ENCODE peak calls at places on chromosomes 7 and 10, in seven cellular contexts. One of them, this sample, is unnamed.

GRCh38 chr7:12839508-12840153 is 152.2 kb downstream of the ARL4A start:
- DNase-seq in tibial nerve: no peak
- DNase-seq in mucosa of descending colon: no peak
- DNase-seq in heart left ventricle: no peak
- DNase-seq in PC-3: peak; percentile 16
- DNase-seq in naive thymus-derived CD4-positive, alpha-beta T cell: no peak
- DNase-seq in A673: peak; percentile 33
- DNase-seq in this sample: peak; percentile 71

GRCh38 chr10:132146271-132146671 is 40.5 kb upstream of the DPYSL4 start:
- DNase-seq in tibial nerve: no peak
- DNase-seq in mucosa of descending colon: no peak
- DNase-seq in heart left ventricle: no peak
- DNase-seq in PC-3: no peak
- DNase-seq in naive thymus-derived CD4-positive, alpha-beta T cell: no peak
- DNase-seq in A673: no peak
- DNase-seq in this sample: peak; percentile 32

GRCh38 chr10:47311193-47311899 is 10.9 kb upstream of the GDF2 start:
- DNase-seq in tibial nerve: no peak
- DNase-seq in mucosa of descending colon: peak; percentile 83
- DNase-seq in heart left ventricle: no peak
- DNase-seq in PC-3: peak; percentile 41
- DNase-seq in naive thymus-derived CD4-positive, alpha-beta T cell: peak; percentile 69
- DNase-seq in A673: no peak
- DNase-seq in this sample: no peak

GRCh38 chr7:70700055-70700934 is 431.6 kb upstream of the GALNT17 start:
- DNase-seq in tibial nerve: no peak
- DNase-seq in mucosa of descending colon: no peak
- DNase-seq in heart left ventricle: no peak
- DNase-seq in PC-3: no peak
- DNase-seq in naive thymus-derived CD4-positive, alpha-beta T cell: no peak
- DNase-seq in A673: no peak
- DNase-seq in this sample: no peak

GRCh38 chr10:10320981-10321380 is 696.7 kb upstream of the CELF2 start:
- DNase-seq in tibial nerve: no peak
- DNase-seq in mucosa of descending colon: no peak
- DNase-seq in heart left ventricle: no peak
- DNase-seq in PC-3: no peak
- DNase-seq in naive thymus-derived CD4-positive, alpha-beta T cell: no peak
- DNase-seq in A673: no peak
- DNase-seq in this sample: no peak

GRCh38 chr7:157757211-157757610 is 420.4 kb downstream of the DNAJB6 start:
- DNase-seq in tibial nerve: no peak
- DNase-seq in mucosa of descending colon: no peak
- DNase-seq in heart left ventricle: no peak
- DNase-seq in PC-3: no peak
- DNase-seq in naive thymus-derived CD4-positive, alpha-beta T cell: no peak
- DNase-seq in A673: no peak
- DNase-seq in this sample: no peak

GRCh38 chr10:73953665-73954064 is 42.7 kb downstream of the PLAU start:
- DNase-seq in tibial nerve: no peak
- DNase-seq in mucosa of descending colon: no peak
- DNase-seq in heart left ventricle: no peak
- DNase-seq in PC-3: no peak
- DNase-seq in naive thymus-derived CD4-positive, alpha-beta T cell: no peak
- DNase-seq in A673: no peak
- DNase-seq in this sample: no peak

GRCh38 chr7:39228946-39229345 is 251.2 kb downstream of the POU6F2 start:
- DNase-seq in tibial nerve: no peak
- DNase-seq in mucosa of descending colon: no peak
- DNase-seq in heart left ventricle: no peak
- DNase-seq in PC-3: peak; percentile 3
- DNase-seq in naive thymus-derived CD4-positive, alpha-beta T cell: no peak
- DNase-seq in A673: no peak
- DNase-seq in this sample: peak; percentile 41

GRCh38 chr7:105268511-105269392 is 120.0 kb downstream of the SRPK2 start:
- DNase-seq in tibial nerve: no peak
- DNase-seq in mucosa of descending colon: peak; percentile 43
- DNase-seq in heart left ventricle: peak; percentile 15
- DNase-seq in PC-3: peak; percentile 54
- DNase-seq in naive thymus-derived CD4-positive, alpha-beta T cell: peak; percentile 45
- DNase-seq in A673: peak; percentile 57
- DNase-seq in this sample: no peak

GRCh38 chr7:1447551-1448244 is 11.6 kb downstream of the MICALL2 start:
- DNase-seq in tibial nerve: no peak
- DNase-seq in mucosa of descending colon: no peak
- DNase-seq in heart left ventricle: no peak
- DNase-seq in PC-3: no peak
- DNase-seq in naive thymus-derived CD4-positive, alpha-beta T cell: no peak
- DNase-seq in A673: no peak
- DNase-seq in this sample: no peak

GRCh38 chr7:26298432-26299058 is 6.9 kb downstream of the SNX10 start:
- DNase-seq in tibial nerve: no peak
- DNase-seq in mucosa of descending colon: no peak
- DNase-seq in heart left ventricle: no peak
- DNase-seq in PC-3: no peak
- DNase-seq in naive thymus-derived CD4-positive, alpha-beta T cell: no peak
- DNase-seq in A673: no peak
- DNase-seq in this sample: no peak

GRCh38 chr7:155533827-155534690 is 12.3 kb downstream of the CNPY1 start:
- DNase-seq in tibial nerve: no peak
- DNase-seq in mucosa of descending colon: peak; percentile 23
- DNase-seq in heart left ventricle: no peak
- DNase-seq in PC-3: no peak
- DNase-seq in naive thymus-derived CD4-positive, alpha-beta T cell: no peak
- DNase-seq in A673: peak; percentile 63
- DNase-seq in this sample: peak; percentile 78

GRCh38 chr7:116836080-116836479 is 26.3 kb upstream of the CAPZA2 start:
- DNase-seq in tibial nerve: no peak
- DNase-seq in mucosa of descending colon: no peak
- DNase-seq in heart left ventricle: no peak
- DNase-seq in PC-3: no peak
- DNase-seq in naive thymus-derived CD4-positive, alpha-beta T cell: no peak
- DNase-seq in A673: no peak
- DNase-seq in this sample: no peak

GRCh38 chr7:1850976-1851571 is 181.0 kb downstream of the ELFN1 start:
- DNase-seq in tibial nerve: no peak
- DNase-seq in mucosa of descending colon: no peak
- DNase-seq in heart left ventricle: no peak
- DNase-seq in PC-3: no peak
- DNase-seq in naive thymus-derived CD4-positive, alpha-beta T cell: no peak
- DNase-seq in A673: no peak
- DNase-seq in this sample: no peak

GRCh38 chr7:22361320-22361719 is 4.4 kb upstream of the RAPGEF5 start:
- DNase-seq in tibial nerve: no peak
- DNase-seq in mucosa of descending colon: no peak
- DNase-seq in heart left ventricle: no peak
- DNase-seq in PC-3: no peak
- DNase-seq in naive thymus-derived CD4-positive, alpha-beta T cell: no peak
- DNase-seq in A673: no peak
- DNase-seq in this sample: no peak

GRCh38 chr10:35735412-35735811 is 93.3 kb upstream of the FZD8 start:
- DNase-seq in tibial nerve: no peak
- DNase-seq in mucosa of descending colon: no peak
- DNase-seq in heart left ventricle: no peak
- DNase-seq in PC-3: peak; percentile 64
- DNase-seq in naive thymus-derived CD4-positive, alpha-beta T cell: no peak
- DNase-seq in A673: no peak
- DNase-seq in this sample: no peak

GRCh38 chr10:680146-680545 is 9.3 kb downstream of the DIP2C start:
- DNase-seq in tibial nerve: no peak
- DNase-seq in mucosa of descending colon: no peak
- DNase-seq in heart left ventricle: no peak
- DNase-seq in PC-3: no peak
- DNase-seq in naive thymus-derived CD4-positive, alpha-beta T cell: no peak
- DNase-seq in A673: no peak
- DNase-seq in this sample: no peak

GRCh38 chr7:94056796-94057207 is 52.6 kb upstream of the BET1 start:
- DNase-seq in tibial nerve: no peak
- DNase-seq in mucosa of descending colon: no peak
- DNase-seq in heart left ventricle: no peak
- DNase-seq in PC-3: peak; percentile 62
- DNase-seq in naive thymus-derived CD4-positive, alpha-beta T cell: no peak
- DNase-seq in A673: peak; percentile 62
- DNase-seq in this sample: peak; percentile 91

GRCh38 chr10:43863859-43864591 is 215.3 kb upstream of the ZNF32 start:
- DNase-seq in tibial nerve: no peak
- DNase-seq in mucosa of descending colon: peak; percentile 62
- DNase-seq in heart left ventricle: peak; percentile 70
- DNase-seq in PC-3: peak; percentile 77
- DNase-seq in naive thymus-derived CD4-positive, alpha-beta T cell: no peak
- DNase-seq in A673: no peak
- DNase-seq in this sample: no peak

GRCh38 chr7:101232141-101232821 is 5.3 kb downstream of the CLDN15 start:
- DNase-seq in tibial nerve: no peak
- DNase-seq in mucosa of descending colon: peak; percentile 93
- DNase-seq in heart left ventricle: no peak
- DNase-seq in PC-3: peak; percentile 68
- DNase-seq in naive thymus-derived CD4-positive, alpha-beta T cell: no peak
- DNase-seq in A673: no peak
- DNase-seq in this sample: peak; percentile 61

GRCh38 chr10:101780187-101780817 is 2.9 kb downstream of the NPM3 start:
- DNase-seq in tibial nerve: no peak
- DNase-seq in mucosa of descending colon: no peak
- DNase-seq in heart left ventricle: no peak
- DNase-seq in PC-3: no peak
- DNase-seq in naive thymus-derived CD4-positive, alpha-beta T cell: no peak
- DNase-seq in A673: no peak
- DNase-seq in this sample: peak; percentile 68
- H3K4me3 ChIP-seq in tibial nerve: peak overlapping the region; percentile 44
- H3K4me3 ChIP-seq in mucosa of descending colon: no peak overlapping the region
- H3K4me3 ChIP-seq in heart left ventricle: peak overlapping the region; percentile 56
- H3K4me3 ChIP-seq in PC-3: peak overlapping the region; percentile 17
- H3K4me3 ChIP-seq in naive thymus-derived CD4-positive, alpha-beta T cell: peak overlapping the region; percentile 64
- H3K4me3 ChIP-seq in A673: peak overlapping the region; percentile 2
- H3K4me3 ChIP-seq in this sample: no peak overlapping the region

DNA sequence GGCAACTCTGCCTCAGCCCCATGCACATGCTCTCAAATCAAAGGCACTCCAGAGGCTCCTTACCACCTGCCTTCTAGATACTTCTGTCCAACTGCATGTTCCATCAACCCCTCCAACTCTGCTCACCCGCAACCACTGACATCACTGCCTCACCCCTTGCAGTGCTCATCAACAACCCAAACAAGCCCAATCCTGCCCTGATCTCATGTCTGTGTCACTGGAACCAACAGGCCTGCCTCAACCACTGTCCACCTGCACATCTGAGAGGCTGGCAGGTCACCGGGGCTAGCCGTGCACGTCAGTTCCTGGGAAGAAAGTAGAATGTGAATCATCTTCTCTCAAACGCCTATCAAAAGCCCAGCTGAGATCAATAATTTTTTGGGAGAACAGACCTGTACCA is 33.3 kb downstream of the CTBP2 start:
- DNase-seq in tibial nerve: no peak
- DNase-seq in mucosa of descending colon: no peak
- DNase-seq in heart left ventricle: no peak
- DNase-seq in PC-3: no peak
- DNase-seq in naive thymus-derived CD4-positive, alpha-beta T cell: no peak
- DNase-seq in A673: no peak
- DNase-seq in this sample: no peak
- H3K4me1 ChIP-seq in tibial nerve: peaks cover 35% of the 10 kb centered on the region
- H3K4me1 ChIP-seq in mucosa of descending colon: peaks cover 16% of the 10 kb centered on the region
- H3K4me1 ChIP-seq in heart left ventricle: peaks cover 48% of the 10 kb centered on the region
- H3K4me1 ChIP-seq in PC-3: peaks cover 25% of the 10 kb centered on the region
- H3K4me1 ChIP-seq in naive thymus-derived CD4-positive, alpha-beta T cell: no peaks in the 10 kb centered on the region
- H3K4me1 ChIP-seq in A673: peaks cover 21% of the 10 kb centered on the region
- H3K4me1 ChIP-seq in this sample: peaks cover 6% of the 10 kb centered on the region

DNA sequence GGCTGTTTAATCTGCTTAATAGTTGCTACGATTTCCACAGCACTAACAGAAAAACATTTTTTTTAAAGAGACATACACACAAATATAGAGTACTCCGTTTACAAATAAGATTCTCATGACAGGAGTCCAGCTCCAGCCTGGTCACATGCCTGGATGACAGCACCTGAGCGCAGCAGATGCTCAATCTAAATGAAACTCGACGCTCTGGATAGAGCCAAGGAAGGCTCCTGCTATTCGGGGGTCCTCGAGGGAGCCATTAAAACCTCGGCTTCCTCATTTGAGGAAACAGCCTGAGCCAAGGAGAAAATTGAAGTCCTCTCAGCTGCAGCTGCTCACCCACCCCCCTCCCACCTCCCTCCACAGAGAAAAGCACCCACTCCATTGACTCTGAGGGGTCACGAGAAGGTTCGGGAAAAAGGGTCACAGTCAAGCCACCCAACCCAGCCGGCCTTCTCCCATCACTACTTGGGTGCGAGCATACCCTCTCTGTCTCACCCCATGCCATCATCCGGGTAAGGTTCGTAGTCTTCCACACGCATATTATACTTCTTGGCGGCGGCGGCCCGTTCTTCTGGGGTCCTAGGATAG is 692 bp downstream of the NDUFB8 start:
- DNase-seq in tibial nerve: no peak
- DNase-seq in mucosa of descending colon: no peak
- DNase-seq in heart left ventricle: peak; percentile 16
- DNase-seq in PC-3: no peak
- DNase-seq in naive thymus-derived CD4-positive, alpha-beta T cell: no peak
- DNase-seq in A673: peak; percentile 52
- DNase-seq in this sample: peak; percentile 14
- H3K4me3 ChIP-seq in tibial nerve: peak overlapping the region; percentile 97
- H3K4me3 ChIP-seq in mucosa of descending colon: peak overlapping the region; percentile 80
- H3K4me3 ChIP-seq in heart left ventricle: peak overlapping the region; percentile 96
- H3K4me3 ChIP-seq in PC-3: peak overlapping the region; percentile 99
- H3K4me3 ChIP-seq in naive thymus-derived CD4-positive, alpha-beta T cell: peak overlapping the region; percentile 93
- H3K4me3 ChIP-seq in A673: peak overlapping the region; percentile 76
- H3K4me3 ChIP-seq in this sample: peak overlapping the region; percentile 99

GRCh38 chr10:103646304-103646703 is 152.8 kb downstream of the NEURL1 start:
- DNase-seq in tibial nerve: no peak
- DNase-seq in mucosa of descending colon: no peak
- DNase-seq in heart left ventricle: no peak
- DNase-seq in PC-3: no peak
- DNase-seq in naive thymus-derived CD4-positive, alpha-beta T cell: no peak
- DNase-seq in A673: no peak
- DNase-seq in this sample: no peak

GRCh38 chr10:103645141-103646054 is 151.9 kb downstream of the NEURL1 start:
- DNase-seq in tibial nerve: no peak
- DNase-seq in mucosa of descending colon: no peak
- DNase-seq in heart left ventricle: peak; percentile 58
- DNase-seq in PC-3: peak; percentile 8
- DNase-seq in naive thymus-derived CD4-positive, alpha-beta T cell: no peak
- DNase-seq in A673: peak; percentile 17
- DNase-seq in this sample: peak; percentile 64

GRCh38 chr10:103649654-103650423 is 156.3 kb downstream of the NEURL1 start:
- DNase-seq in tibial nerve: no peak
- DNase-seq in mucosa of descending colon: no peak
- DNase-seq in heart left ventricle: no peak
- DNase-seq in PC-3: no peak
- DNase-seq in naive thymus-derived CD4-positive, alpha-beta T cell: no peak
- DNase-seq in A673: no peak
- DNase-seq in this sample: no peak

GRCh38 chr10:103648951-103649532 is 155.5 kb downstream of the NEURL1 start:
- DNase-seq in tibial nerve: no peak
- DNase-seq in mucosa of descending colon: no peak
- DNase-seq in heart left ventricle: no peak
- DNase-seq in PC-3: no peak
- DNase-seq in naive thymus-derived CD4-positive, alpha-beta T cell: no peak
- DNase-seq in A673: no peak
- DNase-seq in this sample: no peak

GRCh38 chr10:103648231-103648950 is 154.9 kb downstream of the NEURL1 start:
- DNase-seq in tibial nerve: no peak
- DNase-seq in mucosa of descending colon: no peak
- DNase-seq in heart left ventricle: no peak
- DNase-seq in PC-3: no peak
- DNase-seq in naive thymus-derived CD4-positive, alpha-beta T cell: no peak
- DNase-seq in A673: no peak
- DNase-seq in this sample: no peak
- H3K4me1 ChIP-seq in tibial nerve: peaks cover 100% of the 10 kb centered on the region
- H3K4me1 ChIP-seq in mucosa of descending colon: peaks cover 44% of the 10 kb centered on the region
- H3K4me1 ChIP-seq in heart left ventricle: peaks cover 67% of the 10 kb centered on the region
- H3K4me1 ChIP-seq in PC-3: no peaks in the 10 kb centered on the region
- H3K4me1 ChIP-seq in naive thymus-derived CD4-positive, alpha-beta T cell: no peaks in the 10 kb centered on the region
- H3K4me1 ChIP-seq in A673: no peaks in the 10 kb centered on the region
- H3K4me1 ChIP-seq in this sample: no peaks in the 10 kb centered on the region

This sample was measured in mesendoderm.